ENCODE peak calls at places on chromosome 11, in seven cellular contexts. One of them, this sample, is unnamed.

GRCh38 chr11:113881856-113882255 is 6.5 kb upstream of the USP28 start:
- DNase-seq in psoas muscle: no peak
- DNase-seq in heart left ventricle: no peak
- DNase-seq in cardiac muscle cell: no peak
- DNase-seq in AG10803: no peak
- DNase-seq in heart right ventricle: no peak
- DNase-seq in Peyer's patch: no peak
- DNase-seq in this sample: no peak

GRCh38 chr11:57288771-57289579 is 35.8 kb downstream of the TNKS1BP1 start:
- DNase-seq in psoas muscle: no peak
- DNase-seq in heart left ventricle: no peak
- DNase-seq in cardiac muscle cell: peak; percentile 53
- DNase-seq in AG10803: peak; percentile 85
- DNase-seq in heart right ventricle: no peak
- DNase-seq in Peyer's patch: no peak
- DNase-seq in this sample: no peak

GRCh38 chr11:130606781-130607511 is 158.5 kb downstream of the ADAMTS15 start:
- DNase-seq in psoas muscle: peak; percentile 71
- DNase-seq in heart left ventricle: no peak
- DNase-seq in cardiac muscle cell: peak; percentile 59
- DNase-seq in AG10803: peak; percentile 35
- DNase-seq in heart right ventricle: peak; percentile 53
- DNase-seq in Peyer's patch: no peak
- DNase-seq in this sample: no peak

GRCh38 chr11:117528061-117528780 is 200.6 kb downstream of the CEP164 start:
- DNase-seq in psoas muscle: no peak
- DNase-seq in heart left ventricle: no peak
- DNase-seq in cardiac muscle cell: no peak
- DNase-seq in AG10803: no peak
- DNase-seq in heart right ventricle: no peak
- DNase-seq in Peyer's patch: no peak
- DNase-seq in this sample: no peak

GRCh38 chr11:2844116-2844515 is 41.5 kb downstream of the CDKN1C start:
- DNase-seq in psoas muscle: peak; percentile 42
- DNase-seq in heart left ventricle: no peak
- DNase-seq in cardiac muscle cell: no peak
- DNase-seq in AG10803: no peak
- DNase-seq in heart right ventricle: no peak
- DNase-seq in Peyer's patch: no peak
- DNase-seq in this sample: no peak

GRCh38 chr11:121152764-121153163 is 51.7 kb downstream of the TECTA start:
- DNase-seq in psoas muscle: no peak
- DNase-seq in heart left ventricle: no peak
- DNase-seq in cardiac muscle cell: no peak
- DNase-seq in AG10803: no peak
- DNase-seq in heart right ventricle: no peak
- DNase-seq in Peyer's patch: no peak
- DNase-seq in this sample: no peak

GRCh38 chr11:38990841-38991240 is 2392.8 kb upstream of the RAG2 start:
- DNase-seq in psoas muscle: no peak
- DNase-seq in heart left ventricle: no peak
- DNase-seq in cardiac muscle cell: no peak
- DNase-seq in AG10803: no peak
- DNase-seq in heart right ventricle: no peak
- DNase-seq in Peyer's patch: no peak
- DNase-seq in this sample: no peak

GRCh38 chr11:61028135-61028729 is 56.8 kb downstream of the CD6 start:
- DNase-seq in psoas muscle: no peak
- DNase-seq in heart left ventricle: no peak
- DNase-seq in cardiac muscle cell: no peak
- DNase-seq in AG10803: no peak
- DNase-seq in heart right ventricle: no peak
- DNase-seq in Peyer's patch: no peak
- DNase-seq in this sample: no peak

GRCh38 chr11:29093416-29093815 is 923.4 kb downstream of the KCNA4 start:
- DNase-seq in psoas muscle: no peak
- DNase-seq in heart left ventricle: no peak
- DNase-seq in cardiac muscle cell: peak; percentile 62
- DNase-seq in AG10803: peak; percentile 70
- DNase-seq in heart right ventricle: no peak
- DNase-seq in Peyer's patch: no peak
- DNase-seq in this sample: no peak

GRCh38 chr11:27179334-27179733 is 138.7 kb downstream of the BBOX1 start:
- DNase-seq in psoas muscle: no peak
- DNase-seq in heart left ventricle: no peak
- DNase-seq in cardiac muscle cell: no peak
- DNase-seq in AG10803: peak; percentile 66
- DNase-seq in heart right ventricle: no peak
- DNase-seq in Peyer's patch: no peak
- DNase-seq in this sample: no peak

GRCh38 chr11:90134420-90135003 is at the start of gene NAALAD2:
- DNase-seq in psoas muscle: peak; percentile 75
- DNase-seq in heart left ventricle: peak; percentile 38
- DNase-seq in cardiac muscle cell: peak; percentile 80
- DNase-seq in AG10803: peak; percentile 28
- DNase-seq in heart right ventricle: peak; percentile 68
- DNase-seq in Peyer's patch: peak; percentile 48
- DNase-seq in this sample: no peak

GRCh38 chr11:119363874-119364590 is 17.5 kb downstream of the USP2 start:
- DNase-seq in psoas muscle: peak; percentile 83
- DNase-seq in heart left ventricle: peak; percentile 78
- DNase-seq in cardiac muscle cell: peak; percentile 46
- DNase-seq in AG10803: peak; percentile 24
- DNase-seq in heart right ventricle: peak; percentile 79
- DNase-seq in Peyer's patch: peak; percentile 82
- DNase-seq in this sample: peak; percentile 63

GRCh38 chr11:68867067-68867466 is 25.4 kb upstream of the CPT1A start:
- DNase-seq in psoas muscle: no peak
- DNase-seq in heart left ventricle: no peak
- DNase-seq in cardiac muscle cell: no peak
- DNase-seq in AG10803: no peak
- DNase-seq in heart right ventricle: no peak
- DNase-seq in Peyer's patch: no peak
- DNase-seq in this sample: no peak

GRCh38 chr11:68868221-68868620 is 26.5 kb upstream of the CPT1A start:
- DNase-seq in psoas muscle: no peak
- DNase-seq in heart left ventricle: no peak
- DNase-seq in cardiac muscle cell: no peak
- DNase-seq in AG10803: no peak
- DNase-seq in heart right ventricle: no peak
- DNase-seq in Peyer's patch: no peak
- DNase-seq in this sample: no peak

GRCh38 chr11:68862426-68862825 is 20.7 kb upstream of the CPT1A start:
- DNase-seq in psoas muscle: no peak
- DNase-seq in heart left ventricle: no peak
- DNase-seq in cardiac muscle cell: no peak
- DNase-seq in AG10803: no peak
- DNase-seq in heart right ventricle: no peak
- DNase-seq in Peyer's patch: no peak
- DNase-seq in this sample: no peak

GRCh38 chr11:68865241-68865640 is 23.5 kb upstream of the CPT1A start:
- DNase-seq in psoas muscle: no peak
- DNase-seq in heart left ventricle: no peak
- DNase-seq in cardiac muscle cell: no peak
- DNase-seq in AG10803: no peak
- DNase-seq in heart right ventricle: no peak
- DNase-seq in Peyer's patch: no peak
- DNase-seq in this sample: no peak

DNA sequence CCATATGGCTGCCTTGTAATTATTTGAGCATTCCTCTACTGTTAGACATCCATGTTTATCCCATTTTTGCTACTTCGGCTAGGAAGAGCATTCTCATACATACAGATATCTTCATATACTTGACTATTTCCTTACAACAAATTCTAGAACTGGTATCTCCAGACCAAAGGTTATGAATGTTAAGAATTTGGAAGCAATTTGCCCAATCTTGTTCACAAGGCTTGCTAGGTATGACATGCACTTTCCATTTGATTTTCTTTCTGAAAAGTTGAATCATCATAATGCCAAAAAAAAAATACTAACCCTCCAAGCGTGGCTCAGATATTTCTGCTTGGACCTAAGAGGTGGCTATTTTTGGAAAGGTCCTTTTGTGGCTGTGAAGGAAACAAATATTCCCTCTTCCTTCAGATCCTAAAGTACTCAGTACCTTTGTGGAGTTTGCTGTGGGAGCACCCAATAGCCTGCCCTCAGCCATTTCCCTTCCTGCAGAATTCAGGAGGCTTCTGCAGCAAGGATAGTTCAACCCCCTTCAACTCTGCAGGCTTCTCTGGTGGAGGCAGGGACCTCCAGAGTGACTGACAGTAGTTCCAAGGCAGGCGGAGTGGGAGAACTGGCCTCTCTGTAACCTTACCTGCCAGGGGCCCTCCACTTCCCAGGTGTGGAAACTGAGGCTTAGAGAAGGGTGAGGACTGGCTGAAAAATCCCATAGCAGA is 22.0 kb upstream of the CPT1A start:
- DNase-seq in psoas muscle: no peak
- DNase-seq in heart left ventricle: no peak
- DNase-seq in cardiac muscle cell: no peak
- DNase-seq in AG10803: no peak
- DNase-seq in heart right ventricle: no peak
- DNase-seq in Peyer's patch: no peak
- DNase-seq in this sample: no peak
- TF ChIP-seq CTCF in psoas muscle: no peak
- TF ChIP-seq CTCF in heart left ventricle: no peak
- TF ChIP-seq CTCF in cardiac muscle cell: no peak
- TF ChIP-seq CTCF in AG10803: no peak
- TF ChIP-seq CTCF in heart right ventricle: no peak
- TF ChIP-seq CTCF in Peyer's patch: no peak
- TF ChIP-seq CTCF in this sample: no peak

DNA sequence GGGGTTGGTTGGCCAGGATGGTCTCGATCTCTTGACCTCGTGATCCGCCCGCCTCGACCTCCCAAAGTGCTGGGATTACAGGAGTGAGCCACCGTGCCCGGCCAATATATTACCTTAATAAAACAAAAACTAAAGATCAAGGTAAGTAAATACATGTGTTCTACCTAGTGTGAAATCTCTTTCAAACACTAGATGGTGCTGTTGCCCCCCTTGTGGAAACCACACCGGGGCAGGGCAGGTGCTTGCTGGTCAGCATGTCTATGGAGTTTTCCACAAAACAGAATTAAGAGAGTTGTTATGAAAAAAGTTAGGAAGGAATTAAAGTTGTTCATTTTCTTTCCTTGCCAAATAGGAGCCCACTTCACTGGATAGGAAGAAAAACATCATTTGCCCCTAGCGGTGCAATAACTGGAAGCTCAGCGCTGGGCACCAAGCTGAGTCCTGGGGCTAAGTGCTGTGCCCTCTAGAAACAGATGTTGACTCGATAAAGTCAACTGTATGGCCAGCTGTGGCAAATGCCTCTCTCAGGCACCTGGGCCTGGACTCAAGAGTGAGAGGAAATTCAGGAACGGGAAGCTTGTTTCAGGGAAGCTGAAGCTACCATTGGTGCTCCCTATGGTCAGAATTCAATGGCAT is 6.3 kb upstream of the KCNJ5 start:
- DNase-seq in psoas muscle: no peak
- DNase-seq in heart left ventricle: peak; percentile 53
- DNase-seq in cardiac muscle cell: peak; percentile 78
- DNase-seq in AG10803: peak; percentile 65
- DNase-seq in heart right ventricle: no peak
- DNase-seq in Peyer's patch: no peak
- DNase-seq in this sample: no peak
- TF ChIP-seq CTCF in psoas muscle: peak; percentile 86
- TF ChIP-seq CTCF in heart left ventricle: peak; percentile 90
- TF ChIP-seq CTCF in cardiac muscle cell: peak; percentile 73
- TF ChIP-seq CTCF in AG10803: peak; percentile 85
- TF ChIP-seq CTCF in heart right ventricle: peak; percentile 94
- TF ChIP-seq CTCF in Peyer's patch: peak; percentile 91
- TF ChIP-seq CTCF in this sample: peak; percentile 74

GRCh38 chr11:108786281-108786990 is 121.6 kb downstream of the DDX10 start:
- DNase-seq in psoas muscle: no peak
- DNase-seq in heart left ventricle: no peak
- DNase-seq in cardiac muscle cell: peak; percentile 21
- DNase-seq in AG10803: no peak
- DNase-seq in heart right ventricle: no peak
- DNase-seq in Peyer's patch: no peak
- DNase-seq in this sample: no peak

GRCh38 chr11:108787105-108787504 is 122.2 kb downstream of the DDX10 start:
- DNase-seq in psoas muscle: no peak
- DNase-seq in heart left ventricle: no peak
- DNase-seq in cardiac muscle cell: no peak
- DNase-seq in AG10803: no peak
- DNase-seq in heart right ventricle: no peak
- DNase-seq in Peyer's patch: no peak
- DNase-seq in this sample: no peak

GRCh38 chr11:108790501-108791299 is 125.8 kb downstream of the DDX10 start:
- DNase-seq in psoas muscle: no peak
- DNase-seq in heart left ventricle: no peak
- DNase-seq in cardiac muscle cell: no peak
- DNase-seq in AG10803: no peak
- DNase-seq in heart right ventricle: no peak
- DNase-seq in Peyer's patch: no peak
- DNase-seq in this sample: no peak

GRCh38 chr11:108793138-108793537 is 128.3 kb downstream of the DDX10 start:
- DNase-seq in psoas muscle: no peak
- DNase-seq in heart left ventricle: no peak
- DNase-seq in cardiac muscle cell: no peak
- DNase-seq in AG10803: no peak
- DNase-seq in heart right ventricle: no peak
- DNase-seq in Peyer's patch: no peak
- DNase-seq in this sample: no peak

DNA sequence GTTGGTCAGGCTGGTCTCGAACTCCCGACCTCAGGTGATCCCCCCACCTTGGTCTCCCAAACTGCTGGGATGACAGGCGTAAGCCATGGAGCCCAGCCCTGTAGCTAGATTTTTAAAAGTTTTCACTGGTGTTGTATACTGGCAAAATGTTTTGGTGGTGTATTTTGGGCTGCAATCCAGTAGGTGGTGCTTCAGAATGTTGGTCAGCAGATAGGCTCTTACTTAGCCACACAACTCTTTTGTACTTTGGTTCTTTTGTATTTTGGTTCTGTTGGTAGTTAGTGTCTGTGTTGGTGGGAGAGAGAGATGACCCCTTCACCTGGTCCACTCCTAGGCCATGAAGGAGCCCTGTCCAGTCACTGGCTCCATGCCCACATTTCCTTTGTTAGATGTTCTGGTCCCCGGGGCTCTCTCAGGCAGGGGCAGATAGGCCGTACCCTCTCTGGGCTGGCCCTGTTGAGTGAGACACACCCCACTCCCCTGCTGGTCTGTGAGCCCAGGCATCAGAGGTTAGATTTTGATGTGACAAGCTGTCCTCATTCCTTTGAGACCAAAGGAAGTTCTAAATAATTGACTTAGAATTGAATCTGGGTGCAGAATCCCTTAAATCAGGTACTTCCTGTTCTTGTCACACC is 123.8 kb downstream of the DDX10 start:
- DNase-seq in psoas muscle: no peak
- DNase-seq in heart left ventricle: no peak
- DNase-seq in cardiac muscle cell: peak; percentile 65
- DNase-seq in AG10803: peak; percentile 53
- DNase-seq in heart right ventricle: no peak
- DNase-seq in Peyer's patch: no peak
- DNase-seq in this sample: no peak
- TF ChIP-seq CTCF in psoas muscle: no peak
- TF ChIP-seq CTCF in heart left ventricle: peak; percentile 32
- TF ChIP-seq CTCF in cardiac muscle cell: peak; percentile 54
- TF ChIP-seq CTCF in AG10803: peak; percentile 62
- TF ChIP-seq CTCF in heart right ventricle: peak; percentile 41
- TF ChIP-seq CTCF in Peyer's patch: no peak
- TF ChIP-seq CTCF in this sample: no peak

GRCh38 chr11:87463486-87464102 is 425.9 kb downstream of the TMEM135 start:
- DNase-seq in psoas muscle: no peak
- DNase-seq in heart left ventricle: no peak
- DNase-seq in cardiac muscle cell: no peak
- DNase-seq in AG10803: peak; percentile 34
- DNase-seq in heart right ventricle: no peak
- DNase-seq in Peyer's patch: no peak
- DNase-seq in this sample: no peak
- TF ChIP-seq CTCF in psoas muscle: no peak
- TF ChIP-seq CTCF in heart left ventricle: no peak
- TF ChIP-seq CTCF in cardiac muscle cell: no peak
- TF ChIP-seq CTCF in AG10803: peak; percentile 55
- TF ChIP-seq CTCF in heart right ventricle: no peak
- TF ChIP-seq CTCF in Peyer's patch: peak; percentile 46
- TF ChIP-seq CTCF in this sample: no peak

This sample was measured in activated B cell treated with CpG ODN at 0.5 μM for 24 hours.